ENCODE peak calls at places on chromosome 10, in six cellular contexts. J, B, S, Q, Z and M are unnamed samples.

GRCh38 chr10:91340613-91341362 is 69.4 kb upstream of the HECTD2 start:
- DNase-seq in S (no peak), Q (peak; percentile 90), Z (peak; percentile 81), J (peak; percentile 96), B (no peak), M (no peak)

GRCh38 chr10:130301026-130301892 is 165.1 kb downstream of the GLRX3 start:
- DNase-seq in Z (no peak), B (peak; percentile 51), J (no peak), Q (no peak), S (no peak), M (peak; percentile 87)

GRCh38 chr10:116748041-116748440 is 5.7 kb upstream of the HSPA12A start:
- DNase-seq in Q (peak; percentile 66), Z (no peak), S (peak; percentile 66), B (no peak), J (peak; percentile 62), M (no peak)

GRCh38 chr10:33253411-33253810 is 81.1 kb downstream of the NRP1 start:
- DNase-seq in S (no peak), J (no peak), Z (no peak), Q (no peak), B (no peak), M (no peak)

GRCh38 chr10:113921571-113922370 is 67.3 kb downstream of the NHLRC2 start:
- DNase-seq in Z (no peak), S (no peak), Q (no peak), J (no peak), B (no peak), M (no peak)

GRCh38 chr10:6065845-6066244 is 3.7 kb upstream of the IL2RA start:
- DNase-seq in Z (no peak), J (no peak), Q (no peak), B (no peak), S (no peak), M (no peak)

GRCh38 chr10:44761076-44761475 is 150.1 kb upstream of the TMEM72 start:
- DNase-seq in S (no peak), B (no peak), Z (peak; percentile 50), J (peak; percentile 7), Q (no peak), M (no peak)

GRCh38 chr10:114426476-114426875 is 22.2 kb upstream of the AFAP1L2 start:
- DNase-seq in Z (no peak), Q (no peak), J (no peak), S (no peak), B (no peak), M (no peak)

GRCh38 chr10:102118867-102119266 is 1.3 kb downstream of the LDB1 start:
- DNase-seq in J (no peak), S (no peak), B (peak; percentile 19), Q (no peak), Z (no peak), M (peak; percentile 52)

GRCh38 chr10:109178576-109178975 is 744.7 kb downstream of the XPNPEP1 start:
- DNase-seq in Z (no peak), B (no peak), S (no peak), Q (no peak), J (no peak), M (no peak)

GRCh38 chr10:55091691-55092328 is 290.8 kb upstream of the PCDH15 start:
- DNase-seq in B (no peak), Z (no peak), S (peak; percentile 4), J (peak; percentile 4), Q (peak; percentile 6), M (no peak)